ENCODE peak calls at places on chromosome 14, in five cellular contexts. One of them, this sample, is unnamed.

GRCh38 chr14:36716614-36717184 is 55.0 kb downstream of the PAX9 start:
- DNase-seq in tibial nerve: no peak
- DNase-seq in astrocyte: no peak
- DNase-seq in astrocyte of the spinal cord: no peak
- DNase-seq in nephron progenitor cell: no peak
- DNase-seq in this sample: no peak

GRCh38 chr14:96423446-96424103 is 31.6 kb downstream of the AK7 start:
- DNase-seq in tibial nerve: no peak
- DNase-seq in astrocyte: no peak
- DNase-seq in astrocyte of the spinal cord: no peak
- DNase-seq in nephron progenitor cell: no peak
- DNase-seq in this sample: no peak

GRCh38 chr14:50366589-50366988 is 30.1 kb downstream of the CDKL1 start:
- DNase-seq in tibial nerve: no peak
- DNase-seq in astrocyte: no peak
- DNase-seq in astrocyte of the spinal cord: no peak
- DNase-seq in nephron progenitor cell: no peak
- DNase-seq in this sample: no peak

GRCh38 chr14:95897280-95897679 is 20.6 kb downstream of the TUNAR start:
- DNase-seq in tibial nerve: no peak
- DNase-seq in astrocyte: no peak
- DNase-seq in astrocyte of the spinal cord: no peak
- DNase-seq in nephron progenitor cell: no peak
- DNase-seq in this sample: no peak

GRCh38 chr14:35988972-35989690 is 163.0 kb downstream of the BRMS1L start:
- DNase-seq in tibial nerve: no peak
- DNase-seq in astrocyte: no peak
- DNase-seq in astrocyte of the spinal cord: no peak
- DNase-seq in nephron progenitor cell: no peak
- DNase-seq in this sample: no peak

GRCh38 chr14:87894920-87895319 is 98.1 kb downstream of the GALC start:
- DNase-seq in tibial nerve: no peak
- DNase-seq in astrocyte: no peak
- DNase-seq in astrocyte of the spinal cord: no peak
- DNase-seq in nephron progenitor cell: no peak
- DNase-seq in this sample: no peak

GRCh38 chr14:95039993-95040348 is 117.4 kb downstream of the DICER1 start:
- DNase-seq in tibial nerve: no peak
- DNase-seq in astrocyte: no peak
- DNase-seq in astrocyte of the spinal cord: no peak
- DNase-seq in nephron progenitor cell: no peak
- DNase-seq in this sample: no peak

GRCh38 chr14:75018684-75019083 is 16.0 kb downstream of the EIF2B2 start:
- DNase-seq in tibial nerve: no peak
- DNase-seq in astrocyte: no peak
- DNase-seq in astrocyte of the spinal cord: no peak
- DNase-seq in nephron progenitor cell: no peak
- DNase-seq in this sample: no peak

GRCh38 chr14:105393151-105393550 is 5.2 kb upstream of the TEX22 start:
- DNase-seq in tibial nerve: no peak
- DNase-seq in astrocyte: no peak
- DNase-seq in astrocyte of the spinal cord: no peak
- DNase-seq in nephron progenitor cell: no peak
- DNase-seq in this sample: no peak

GRCh38 chr14:76484355-76484754 is 108.4 kb downstream of the ESRRB start:
- DNase-seq in tibial nerve: no peak
- DNase-seq in astrocyte: no peak
- DNase-seq in astrocyte of the spinal cord: no peak
- DNase-seq in nephron progenitor cell: no peak
- DNase-seq in this sample: no peak

GRCh38 chr14:91388551-91388975 is 29.1 kb downstream of the CCDC88C start:
- DNase-seq in tibial nerve: no peak
- DNase-seq in astrocyte: no peak
- DNase-seq in astrocyte of the spinal cord: peak
- DNase-seq in nephron progenitor cell: no peak
- DNase-seq in this sample: no peak

GRCh38 chr14:42814817-42815216 is 1208.1 kb downstream of the LRFN5 start:
- DNase-seq in tibial nerve: no peak
- DNase-seq in astrocyte: no peak
- DNase-seq in astrocyte of the spinal cord: no peak
- DNase-seq in nephron progenitor cell: no peak
- DNase-seq in this sample: no peak

GRCh38 chr14:103886304-103887169 is 39.2 kb upstream of the PPP1R13B start:
- DNase-seq in tibial nerve: no peak
- DNase-seq in astrocyte: no peak
- DNase-seq in astrocyte of the spinal cord: no peak
- DNase-seq in nephron progenitor cell: peak
- DNase-seq in this sample: no peak
- TF ChIP-seq CTCF in tibial nerve: no peak
- TF ChIP-seq CTCF in astrocyte: peak
- TF ChIP-seq CTCF in astrocyte of the spinal cord: peak
- TF ChIP-seq CTCF in nephron progenitor cell: peak
- TF ChIP-seq CTCF in this sample: no peak

GRCh38 chr14:24037658-24038037 is 14.2 kb upstream of the CARMIL3 start:
- DNase-seq in tibial nerve: no peak
- DNase-seq in astrocyte: no peak
- DNase-seq in astrocyte of the spinal cord: no peak
- DNase-seq in nephron progenitor cell: no peak
- DNase-seq in this sample: no peak

DNA sequence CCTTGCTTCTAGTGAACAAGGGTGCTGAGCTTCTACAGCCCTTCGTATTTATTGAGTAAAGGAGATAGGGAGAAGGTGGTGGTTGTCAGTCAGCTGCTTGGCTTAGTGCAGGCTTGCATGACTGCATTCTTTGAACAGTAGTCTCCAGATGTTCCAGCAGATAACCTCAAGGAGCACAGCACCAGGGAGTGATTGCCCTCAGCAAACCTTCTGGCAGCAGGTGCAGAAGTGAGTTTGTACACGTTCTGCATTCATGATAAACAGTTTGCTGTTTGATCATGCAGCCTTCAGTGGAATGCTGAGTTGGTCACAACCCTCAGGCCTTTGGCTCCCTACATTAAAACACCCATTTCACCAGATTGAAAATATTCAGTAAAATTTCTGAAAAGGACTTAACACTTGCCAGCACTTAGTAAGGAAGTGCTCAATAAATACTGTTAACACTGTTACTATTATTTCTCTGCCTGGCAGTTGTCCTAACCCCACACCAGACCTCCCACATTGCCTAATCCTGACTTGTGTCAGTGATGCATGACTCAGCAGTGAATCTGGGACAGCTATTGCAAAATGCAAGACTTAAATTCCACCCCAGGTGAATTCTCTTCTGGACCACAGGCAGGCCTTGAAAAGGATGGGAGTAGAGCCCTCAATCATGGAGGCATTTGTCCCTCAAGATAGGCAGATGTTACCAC is 18.9 kb upstream of the CARMIL3 start:
- DNase-seq in tibial nerve: no peak
- DNase-seq in astrocyte: peak
- DNase-seq in astrocyte of the spinal cord: peak
- DNase-seq in nephron progenitor cell: no peak
- DNase-seq in this sample: no peak
- TF ChIP-seq CTCF in tibial nerve: no peak
- TF ChIP-seq CTCF in astrocyte: no peak
- TF ChIP-seq CTCF in astrocyte of the spinal cord: no peak
- TF ChIP-seq CTCF in nephron progenitor cell: no peak
- TF ChIP-seq CTCF in this sample: no peak

DNA sequence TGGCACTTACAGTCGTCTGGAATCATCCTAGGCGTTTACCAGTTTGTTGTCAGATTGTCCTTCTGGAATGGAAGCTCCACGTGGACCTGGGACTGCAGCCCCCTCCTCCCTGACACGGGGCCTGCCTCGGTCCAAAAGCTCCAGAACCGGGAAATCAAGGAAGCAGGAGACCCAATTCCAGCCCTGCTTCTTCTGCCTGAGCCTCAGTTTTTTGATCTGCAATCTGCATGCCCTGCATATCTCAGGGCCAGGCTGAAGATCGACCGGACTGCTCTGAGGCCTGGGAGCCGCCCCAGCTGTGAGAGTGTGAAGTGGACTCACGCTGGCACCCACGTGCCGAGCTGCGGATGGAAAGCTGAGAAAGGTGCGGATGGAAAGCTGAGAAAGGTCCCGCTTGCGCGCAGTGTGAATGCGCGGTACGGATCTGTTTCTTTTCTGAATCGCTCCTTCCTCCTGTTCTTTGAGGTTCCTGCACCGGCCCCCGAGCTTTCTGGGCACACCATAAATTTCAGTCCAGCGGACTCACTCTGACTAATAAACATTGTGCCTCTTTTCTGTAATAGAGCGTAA is 98.5 kb downstream of the SETD3 start:
- DNase-seq in tibial nerve: no peak
- DNase-seq in astrocyte: no peak
- DNase-seq in astrocyte of the spinal cord: no peak
- DNase-seq in nephron progenitor cell: no peak
- DNase-seq in this sample: no peak
- TF ChIP-seq CTCF in tibial nerve: no peak
- TF ChIP-seq CTCF in astrocyte: no peak
- TF ChIP-seq CTCF in astrocyte of the spinal cord: no peak
- TF ChIP-seq CTCF in nephron progenitor cell: no peak
- TF ChIP-seq CTCF in this sample: no peak

DNA sequence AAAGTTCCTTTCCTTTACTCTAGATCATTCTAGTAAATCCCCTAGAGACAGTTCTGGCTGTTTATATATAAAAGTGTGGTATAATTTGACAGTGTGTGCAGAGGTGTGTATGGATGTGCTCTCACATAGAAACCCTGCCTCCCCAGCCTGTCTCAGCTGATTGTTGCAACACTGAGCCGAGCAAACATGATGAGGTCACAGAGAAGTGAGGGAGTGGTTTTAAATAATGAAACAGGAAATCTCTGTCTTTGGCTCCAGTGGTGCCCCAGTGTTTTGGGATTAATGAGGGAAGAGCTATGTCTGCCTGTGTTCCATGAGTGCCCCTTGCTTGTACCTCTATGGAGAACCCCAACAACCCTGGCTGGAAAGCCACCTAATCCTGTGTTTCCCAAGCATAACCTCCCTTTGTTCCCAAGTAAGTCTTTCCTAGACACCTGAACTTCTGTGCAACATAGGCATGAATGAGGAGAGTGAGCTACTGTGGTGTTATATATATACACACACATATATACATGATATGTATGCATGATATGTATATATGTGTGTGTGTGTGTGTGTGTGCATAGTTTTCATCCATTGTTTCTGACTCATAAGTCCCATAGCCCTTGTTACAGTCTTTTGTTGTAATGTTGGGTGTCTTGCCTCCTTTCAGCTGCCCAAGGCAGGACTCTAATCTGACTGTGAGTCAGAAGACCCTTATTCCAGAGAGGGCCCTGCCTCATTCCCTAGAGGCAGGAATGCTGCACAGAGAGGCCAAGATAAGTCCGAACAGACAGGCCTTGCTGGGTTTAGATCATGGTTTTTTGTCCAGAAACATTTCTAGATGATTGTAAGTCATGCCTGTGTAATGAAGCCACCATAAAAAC is 18.0 kb downstream of the TRAF3 start:
- DNase-seq in tibial nerve: peak
- DNase-seq in astrocyte: peak
- DNase-seq in astrocyte of the spinal cord: peak
- DNase-seq in nephron progenitor cell: no peak
- DNase-seq in this sample: no peak
- TF ChIP-seq CTCF in tibial nerve: no peak
- TF ChIP-seq CTCF in astrocyte: peak
- TF ChIP-seq CTCF in astrocyte of the spinal cord: peak
- TF ChIP-seq CTCF in nephron progenitor cell: no peak
- TF ChIP-seq CTCF in this sample: no peak

DNA sequence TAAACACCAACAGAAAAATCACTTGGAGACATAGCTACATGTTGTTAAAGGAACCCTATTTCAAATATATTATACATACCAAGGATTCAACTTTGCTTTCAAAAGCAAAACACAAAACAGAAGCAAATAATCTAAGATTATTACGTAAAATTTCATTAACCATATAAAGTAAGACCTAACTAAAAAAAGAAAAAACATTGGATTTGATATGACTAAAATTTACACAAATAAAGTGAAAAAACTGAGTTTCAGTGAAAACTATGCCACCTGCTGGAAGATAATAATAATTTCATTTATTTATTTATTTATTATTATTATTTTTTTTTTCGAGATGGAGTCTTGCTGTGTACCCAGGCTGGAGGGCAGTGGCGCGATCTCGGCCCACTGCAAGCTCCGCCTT is 45.2 kb downstream of the WDHD1 start:
- DNase-seq in tibial nerve: no peak
- DNase-seq in astrocyte: no peak
- DNase-seq in astrocyte of the spinal cord: peak
- DNase-seq in nephron progenitor cell: no peak
- DNase-seq in this sample: no peak
- TF ChIP-seq CTCF in tibial nerve: no peak
- TF ChIP-seq CTCF in astrocyte: peak
- TF ChIP-seq CTCF in astrocyte of the spinal cord: peak
- TF ChIP-seq CTCF in nephron progenitor cell: peak
- TF ChIP-seq CTCF in this sample: no peak

DNA sequence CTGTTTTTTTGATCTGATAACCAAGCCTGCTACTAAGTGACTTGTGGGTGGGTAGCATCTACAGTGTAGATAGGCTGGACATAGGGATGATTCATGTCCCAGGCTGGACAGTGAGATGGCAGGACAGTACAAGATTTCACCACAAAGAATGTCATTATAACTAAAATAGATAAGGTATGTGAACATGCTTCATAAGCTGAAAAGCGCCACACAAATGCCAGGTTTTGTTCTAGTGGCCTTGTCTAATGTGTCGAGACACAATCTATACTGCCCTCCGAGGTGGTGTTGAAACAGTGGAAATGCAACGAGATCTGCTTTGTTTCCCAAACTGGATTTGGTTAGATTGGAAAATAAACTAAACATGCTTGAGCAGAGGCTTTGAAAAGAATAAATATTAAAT is 4.4 kb downstream of the LGALS3 start:
- DNase-seq in tibial nerve: no peak
- DNase-seq in astrocyte: no peak
- DNase-seq in astrocyte of the spinal cord: no peak
- DNase-seq in nephron progenitor cell: no peak
- DNase-seq in this sample: no peak
- TF ChIP-seq CTCF in tibial nerve: no peak
- TF ChIP-seq CTCF in astrocyte: peak
- TF ChIP-seq CTCF in astrocyte of the spinal cord: peak
- TF ChIP-seq CTCF in nephron progenitor cell: no peak
- TF ChIP-seq CTCF in this sample: no peak

This sample was measured in D721Med.